ENCODE peak calls at places on chromosomes 6 and 20, in four cellular contexts. C is A549, Q is GM12878, I is HepG2. W is an unnamed sample.

GRCh38 chr6:29602564-29603361 is 17.8 kb downstream of the OR2H2 start:
- DNase-seq in Q (no peak), I (peak), C (peak), W (peak)

GRCh38 chr6:15504040-15504491 is 158.8 kb downstream of the DTNBP1 start:
- DNase-seq in Q (no peak), C (no peak), I (no peak), W (no peak)

GRCh38 chr6:53426544-53427270 is 78.0 kb upstream of the ELOVL5 start:
- DNase-seq in C (no peak), Q (peak), I (no peak), W (no peak)

GRCh38 chr6:128889870-128890269 is 6.9 kb downstream of the LAMA2 start:
- DNase-seq in Q (no peak), I (no peak), C (no peak), W (no peak)

GRCh38 chr20:22491188-22491500 is 93.2 kb downstream of the FOXA2 start:
- DNase-seq in C (no peak), Q (no peak), I (no peak), W (no peak)

GRCh38 chr20:44247676-44248419 is 740 bp downstream of the GDAP1L1 start:
- DNase-seq in I (peak), Q (no peak), C (peak), W (peak)

GRCh38 chr6:146914563-146915483 is 289.4 kb upstream of the STXBP5 start:
- DNase-seq in C (peak), Q (no peak), I (no peak), W (peak)

GRCh38 chr6:39452746-39453145 is 130.2 kb upstream of the KCNK16 start:
- DNase-seq in I (no peak), C (no peak), Q (no peak), W (no peak)

GRCh38 chr6:53956068-53956711 is 155.1 kb upstream of the MLIP start:
- DNase-seq in I (peak), C (peak), Q (peak), W (peak)

GRCh38 chr6:170289108-170289931 is 1.6 kb downstream of the DLL1 start:
- DNase-seq in C (no peak), Q (no peak), I (no peak), W (peak)

GRCh38 chr6:118712955-118713354 is 61.6 kb upstream of the CEP85L start:
- DNase-seq in Q (no peak), C (no peak), I (no peak), W (no peak)

GRCh38 chr6:122652431-122652830 is 42.2 kb downstream of the PKIB start:
- DNase-seq in I (peak), C (no peak), Q (no peak), W (no peak)

GRCh38 chr20:48463916-48464315 is 363.9 kb downstream of the PREX1 start:
- DNase-seq in I (no peak), Q (no peak), C (no peak), W (no peak)

GRCh38 chr6:39508513-39508912 is 186.0 kb upstream of the KCNK16 start:
- DNase-seq in Q (no peak), I (no peak), C (no peak), W (no peak)

GRCh38 chr6:99297415-99297814 is 52.1 kb downstream of the FAXC start:
- DNase-seq in Q (no peak), C (no peak), I (no peak), W (peak)

GRCh38 chr20:8829232-8829631 is 239.7 kb upstream of the PLCB4 start:
- DNase-seq in I (no peak), Q (no peak), C (peak), W (no peak)

GRCh38 chr20:47150403-47151152 is 205.9 kb downstream of the ZMYND8 start:
- DNase-seq in I (peak), C (peak), Q (no peak), W (peak)

GRCh38 chr6:155227076-155227475 is 36.7 kb upstream of the CLDN20 start:
- DNase-seq in Q (no peak), C (no peak), I (no peak), W (no peak)

GRCh38 chr6:155224618-155225017 is 39.2 kb upstream of the CLDN20 start:
- DNase-seq in C (no peak), I (no peak), Q (no peak), W (peak)

GRCh38 chr6:155219858-155220301 is 43.9 kb upstream of the CLDN20 start:
- DNase-seq in C (no peak), Q (no peak), I (no peak), W (no peak)

GRCh38 chr6:155221086-155221485 is 42.7 kb upstream of the CLDN20 start:
- DNase-seq in I (no peak), Q (no peak), C (no peak), W (no peak)

DNA sequence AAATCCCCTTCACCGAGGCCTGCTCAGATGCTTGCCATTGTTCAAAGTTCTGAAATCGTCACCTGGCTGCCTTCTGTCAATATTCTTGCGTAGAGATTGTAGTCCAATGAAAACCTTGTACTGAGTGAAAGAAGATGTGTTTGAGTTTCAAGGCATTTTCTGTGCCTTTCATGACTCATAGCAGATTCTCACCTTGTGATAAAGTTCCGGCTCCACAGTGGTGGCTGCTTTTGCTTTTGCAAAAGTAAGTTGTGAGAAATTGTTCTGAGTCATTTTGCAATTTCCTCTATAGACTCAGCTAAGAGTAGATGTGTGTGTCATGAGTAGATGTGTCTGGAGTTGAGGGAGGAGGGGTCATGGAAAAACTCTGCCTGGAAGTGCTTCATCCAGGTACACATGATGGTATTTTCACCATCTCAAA is 39.8 kb upstream of the CLDN20 start:
- DNase-seq in I (peak), Q (peak), C (no peak), W (peak)
- TF ChIP-seq MAX in I (no peak), Q (no peak), C (no peak), W (no peak)

DNA sequence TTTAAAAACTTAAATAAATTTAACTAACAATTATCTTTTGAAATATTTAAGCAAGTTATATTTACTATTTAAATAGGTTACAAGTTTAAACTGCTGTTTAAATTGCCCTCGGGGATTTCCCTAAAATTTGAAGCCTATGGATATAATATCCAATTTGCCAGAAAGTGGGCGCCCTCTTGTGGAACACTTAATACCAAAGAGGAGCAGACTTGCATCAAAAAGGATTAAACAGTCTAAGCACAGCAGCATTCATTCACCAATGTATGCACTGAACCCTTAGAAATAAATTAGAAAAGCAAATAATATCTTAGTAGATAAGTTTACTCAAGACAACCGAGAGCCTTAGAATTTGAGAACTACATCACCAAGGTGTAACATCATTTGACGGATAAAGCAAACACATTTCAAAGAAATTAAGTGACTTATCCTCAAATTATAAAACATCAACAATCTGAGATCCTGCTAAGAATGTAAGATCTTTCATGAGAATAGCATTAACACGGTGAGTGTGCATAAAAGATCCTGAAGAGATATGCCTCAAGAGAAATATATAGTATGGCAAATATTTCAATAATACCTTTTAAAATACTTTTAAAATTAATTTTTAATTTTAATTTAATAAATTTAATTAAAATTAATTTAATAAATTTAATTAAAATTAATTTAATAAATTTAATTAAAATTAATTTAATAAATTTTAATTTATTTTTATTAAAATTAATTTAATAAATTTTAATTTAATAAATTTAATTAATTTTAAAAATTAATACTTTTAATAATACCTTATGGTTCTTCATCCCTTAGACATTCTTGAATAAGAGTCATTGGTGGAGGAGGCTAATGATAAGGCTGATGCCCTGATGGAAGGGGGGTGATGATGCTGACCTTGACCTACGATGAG is 11.5 kb upstream of the MEP1A start:
- DNase-seq in Q (no peak), I (peak), C (peak), W (peak)
- TF ChIP-seq CTCF in Q (peak), I (peak), C (peak), W (peak)

GRCh38 chr6:37704923-37705238 is 7.2 kb upstream of the MDGA1 start:
- DNase-seq in C (no peak), I (no peak), Q (no peak), W (no peak)
- H3K4me3 ChIP-seq in C (peak), I (no peak), Q (peak), W (no peak)

DNA sequence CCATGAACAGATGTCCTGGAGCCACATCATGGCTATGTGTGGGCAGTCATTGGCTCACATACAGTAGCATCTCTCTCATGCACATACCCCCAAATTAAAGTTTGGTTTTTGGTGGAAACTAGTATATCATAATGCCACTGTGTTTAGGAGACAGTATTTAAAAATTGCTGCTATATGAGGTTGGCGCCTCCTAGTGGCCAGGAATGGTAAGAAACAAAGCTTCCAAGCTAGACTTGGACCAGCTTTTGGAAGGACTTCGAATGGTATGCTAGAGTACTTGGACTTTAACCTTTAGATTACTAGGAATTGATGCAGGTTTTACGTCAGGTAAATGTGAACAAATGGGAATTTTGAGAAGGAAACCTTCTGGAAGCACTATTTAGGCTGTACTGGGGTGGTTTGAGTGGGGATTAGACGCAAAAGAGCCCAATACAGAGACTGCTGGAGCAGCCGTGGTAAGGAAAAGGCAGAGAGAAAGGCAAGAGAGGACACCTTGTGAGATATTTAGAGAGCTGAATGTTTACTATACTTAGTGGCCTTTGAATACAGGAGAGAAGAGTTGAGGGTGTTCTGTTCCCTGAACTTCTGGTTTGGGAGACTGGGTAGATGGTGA is 23.8 kb downstream of the PRSS35 start:
- DNase-seq in C (peak), I (peak), Q (peak), W (peak)
- TF ChIP-seq MAX in C (no peak), I (no peak), Q (no peak), W (no peak)

GRCh38 chr6:100472674-100473073 is 8.0 kb upstream of the SIM1 start:
- DNase-seq in I (no peak), C (no peak), Q (peak), W (no peak)
- TF ChIP-seq CTCF in I (no peak), C (no peak), Q (no peak), W (no peak)